ENCODE peak calls at places on chromosomes 6 and 20, in four cellular contexts. One of them, this sample, is unnamed.

GRCh38 chr20:17957505-17958325 is 10.9 kb downstream of the SNX5 start:
- DNase-seq in fibroblast of the aortic adventitia: no peak
- DNase-seq in IMR-90: peak
- DNase-seq in B cell: no peak
- DNase-seq in this sample: no peak

GRCh38 chr20:52655365-52655764 is 316.8 kb upstream of the TSHZ2 start:
- DNase-seq in fibroblast of the aortic adventitia: no peak
- DNase-seq in IMR-90: no peak
- DNase-seq in B cell: no peak
- DNase-seq in this sample: no peak

GRCh38 chr6:125623085-125623484 is 126.3 kb upstream of the HEY2 start:
- DNase-seq in fibroblast of the aortic adventitia: no peak
- DNase-seq in IMR-90: no peak
- DNase-seq in B cell: no peak
- DNase-seq in this sample: no peak

GRCh38 chr20:48157970-48158369 is 372.7 kb upstream of the SULF2 start:
- DNase-seq in fibroblast of the aortic adventitia: no peak
- DNase-seq in B cell: no peak
- DNase-seq in IMR-90: no peak
- DNase-seq in this sample: no peak

GRCh38 chr20:38726849-38727601 is 2.7 kb downstream of the SLC32A1 start:
- DNase-seq in fibroblast of the aortic adventitia: no peak
- DNase-seq in B cell: no peak
- DNase-seq in IMR-90: no peak
- DNase-seq in this sample: no peak

GRCh38 chr6:84227434-84228197 is at the start of gene CEP162:
- DNase-seq in B cell: peak
- DNase-seq in IMR-90: peak
- DNase-seq in fibroblast of the aortic adventitia: peak
- DNase-seq in this sample: peak

GRCh38 chr6:85498596-85499258 is 48.8 kb downstream of the NT5E start:
- DNase-seq in B cell: no peak
- DNase-seq in IMR-90: peak
- DNase-seq in fibroblast of the aortic adventitia: peak
- DNase-seq in this sample: peak

GRCh38 chr20:21518292-21518991 is 4.6 kb upstream of the NKX2-2 start:
- DNase-seq in IMR-90: no peak
- DNase-seq in fibroblast of the aortic adventitia: no peak
- DNase-seq in B cell: no peak
- DNase-seq in this sample: no peak

GRCh38 chr6:35297541-35298481 is at the start of gene DEF6:
- DNase-seq in IMR-90: peak
- DNase-seq in fibroblast of the aortic adventitia: peak
- DNase-seq in B cell: peak
- DNase-seq in this sample: peak